ENCODE peak calls at places on chromosomes 7 and 10, in ten cellular contexts. One of them, this sample, is unnamed.
A peak's percentile ranks its signal among the peaks of the same experiment; 100 is the strongest.

GRCh38 chr10:13146383-13146782 is 15.0 kb upstream of the MCM10 start:
- DNase-seq in GM04504: peak; percentile 2
- DNase-seq in GDM1: no peak
- DNase-seq in HTR-8/SVneo: no peak
- DNase-seq in NCI-H1417: no peak
- DNase-seq in CD14-positive monocyte: no peak
- DNase-seq in WTC11: no peak
- DNase-seq in NCI-H1092 treated with DMSO at 0.1 percent for 48 hours: no peak
- DNase-seq in CD4-positive, alpha-beta T cell: no peak
- DNase-seq in SK-N-SH: no peak
- DNase-seq in this sample: no peak

GRCh38 chr10:78299861-78300453 is 266.3 kb downstream of the RPS24 start:
- DNase-seq in NCI-H1092 treated with DMSO at 0.1 percent for 48 hours: no peak
- DNase-seq in CD14-positive monocyte: peak; percentile 76
- DNase-seq in HTR-8/SVneo: no peak
- DNase-seq in NCI-H1417: no peak
- DNase-seq in GM04504: no peak
- DNase-seq in GDM1: peak; percentile 55
- DNase-seq in CD4-positive, alpha-beta T cell: no peak
- DNase-seq in WTC11: no peak
- DNase-seq in SK-N-SH: no peak
- DNase-seq in this sample: peak; percentile 38

GRCh38 chr10:4234661-4235060 is 449.7 kb upstream of the KLF6 start:
- DNase-seq in GDM1: no peak
- DNase-seq in WTC11: no peak
- DNase-seq in NCI-H1092 treated with DMSO at 0.1 percent for 48 hours: no peak
- DNase-seq in HTR-8/SVneo: no peak
- DNase-seq in CD4-positive, alpha-beta T cell: peak; percentile 15
- DNase-seq in CD14-positive monocyte: no peak
- DNase-seq in NCI-H1417: no peak
- DNase-seq in SK-N-SH: no peak
- DNase-seq in GM04504: no peak
- DNase-seq in this sample: no peak

GRCh38 chr7:46028246-46028645 is 107.2 kb upstream of the IGFBP3 start:
- DNase-seq in NCI-H1417: no peak
- DNase-seq in NCI-H1092 treated with DMSO at 0.1 percent for 48 hours: no peak
- DNase-seq in WTC11: no peak
- DNase-seq in SK-N-SH: no peak
- DNase-seq in CD14-positive monocyte: no peak
- DNase-seq in CD4-positive, alpha-beta T cell: no peak
- DNase-seq in HTR-8/SVneo: no peak
- DNase-seq in GDM1: no peak
- DNase-seq in GM04504: no peak
- DNase-seq in this sample: no peak

GRCh38 chr7:90900640-90901353 is 304.7 kb downstream of the CDK14 start:
- DNase-seq in CD14-positive monocyte: no peak
- DNase-seq in GM04504: no peak
- DNase-seq in GDM1: no peak
- DNase-seq in SK-N-SH: no peak
- DNase-seq in NCI-H1417: no peak
- DNase-seq in NCI-H1092 treated with DMSO at 0.1 percent for 48 hours: no peak
- DNase-seq in CD4-positive, alpha-beta T cell: no peak
- DNase-seq in HTR-8/SVneo: no peak
- DNase-seq in WTC11: no peak
- DNase-seq in this sample: no peak

GRCh38 chr10:13659887-13660544 is 73.3 kb downstream of the PRPF18 start:
- DNase-seq in SK-N-SH: peak; percentile 88
- DNase-seq in CD14-positive monocyte: peak; percentile 66
- DNase-seq in GM04504: peak; percentile 46
- DNase-seq in NCI-H1092 treated with DMSO at 0.1 percent for 48 hours: peak; percentile 1
- DNase-seq in HTR-8/SVneo: peak; percentile 59
- DNase-seq in WTC11: peak; percentile 70
- DNase-seq in CD4-positive, alpha-beta T cell: peak; percentile 65
- DNase-seq in NCI-H1417: peak; percentile 13
- DNase-seq in GDM1: peak; percentile 29
- DNase-seq in this sample: peak; percentile 70

GRCh38 chr7:47885309-47886000 is 62.8 kb downstream of the PKD1L1 start:
- DNase-seq in CD4-positive, alpha-beta T cell: no peak
- DNase-seq in WTC11: no peak
- DNase-seq in GDM1: no peak
- DNase-seq in GM04504: no peak
- DNase-seq in NCI-H1092 treated with DMSO at 0.1 percent for 48 hours: no peak
- DNase-seq in SK-N-SH: no peak
- DNase-seq in NCI-H1417: no peak
- DNase-seq in CD14-positive monocyte: no peak
- DNase-seq in HTR-8/SVneo: no peak
- DNase-seq in this sample: no peak

GRCh38 chr7:17342726-17343125 is 44.3 kb downstream of the AHR start:
- DNase-seq in SK-N-SH: no peak
- DNase-seq in HTR-8/SVneo: no peak
- DNase-seq in CD4-positive, alpha-beta T cell: no peak
- DNase-seq in NCI-H1417: no peak
- DNase-seq in GM04504: peak; percentile 5
- DNase-seq in CD14-positive monocyte: no peak
- DNase-seq in WTC11: no peak
- DNase-seq in NCI-H1092 treated with DMSO at 0.1 percent for 48 hours: no peak
- DNase-seq in GDM1: no peak
- DNase-seq in this sample: no peak

GRCh38 chr10:131621784-131622624 is 278.8 kb upstream of the PPP2R2D start:
- DNase-seq in NCI-H1417: no peak
- DNase-seq in WTC11: no peak
- DNase-seq in GM04504: no peak
- DNase-seq in GDM1: no peak
- DNase-seq in SK-N-SH: no peak
- DNase-seq in CD4-positive, alpha-beta T cell: no peak
- DNase-seq in NCI-H1092 treated with DMSO at 0.1 percent for 48 hours: no peak
- DNase-seq in HTR-8/SVneo: no peak
- DNase-seq in CD14-positive monocyte: no peak
- DNase-seq in this sample: no peak